ENCODE peak calls at places on chromosomes 4 and X, in five cellular contexts. J is adrenal gland, V is thyroid gland, B is GM12892, L is prostate gland. P is an unnamed sample.

GRCh38 chrX:16711219-16712115 is 1.0 kb downstream of the CTPS2 start:
- DNase-seq in B (peak), V (peak), L (no peak), J (no peak), P (no peak)

GRCh38 chr4:4323705-4324534 is 33.9 kb downstream of the ZBTB49 start:
- DNase-seq in V (no peak), J (no peak), B (no peak), L (no peak), P (no peak)

GRCh38 chr4:537436-538264 is 38.4 kb downstream of the TMEM271 start:
- DNase-seq in J (no peak), V (no peak), L (no peak), B (no peak), P (peak)

GRCh38 chr4:6991771-6992557 is 51.2 kb upstream of the TADA2B start:
- DNase-seq in J (peak), V (peak), B (no peak), L (peak), P (no peak)

GRCh38 chr4:7291372-7292135 is 99.2 kb downstream of the SORCS2 start:
- DNase-seq in B (no peak), J (no peak), L (no peak), V (peak), P (no peak)

GRCh38 chr4:168028970-168029610 is 63.2 kb upstream of the ANXA10 start:
- DNase-seq in V (no peak), J (no peak), L (no peak), B (no peak), P (no peak)

GRCh38 chr4:80367737-80368136 is 32.2 kb downstream of the CFAP299 start:
- DNase-seq in J (no peak), L (no peak), V (no peak), B (no peak), P (no peak)

GRCh38 chr4:171621646-171622045 is 191.6 kb upstream of the GALNTL6 start:
- DNase-seq in J (no peak), V (no peak), B (no peak), L (no peak), P (no peak)

GRCh38 chr4:90730752-90731151 is 603.6 kb downstream of the CCSER1 start:
- DNase-seq in J (no peak), L (no peak), B (no peak), V (no peak), P (no peak)

GRCh38 chr4:6730603-6731300 is 14.8 kb downstream of the BLOC1S4 start:
- DNase-seq in L (no peak), V (no peak), J (no peak), B (no peak), P (no peak)

GRCh38 chrX:107449490-107450175 is at the start of gene FRMPD3:
- DNase-seq in J (no peak), B (no peak), V (peak), L (no peak), P (no peak)

GRCh38 chr4:153789741-153790651 is 1.1 kb upstream of the SFRP2 start:
- DNase-seq in J (no peak), L (no peak), B (no peak), V (no peak), P (no peak)

GRCh38 chr4:183455431-183456145 is 11.2 kb downstream of the CDKN2AIP start:
- DNase-seq in J (no peak), B (no peak), V (no peak), L (no peak), P (no peak)

GRCh38 chr4:93829531-93830089 is 1.1 kb downstream of the ATOH1 start:
- DNase-seq in B (no peak), J (no peak), V (no peak), L (no peak), P (no peak)

GRCh38 chrX:33252306-33252825 is 41.0 kb upstream of the DMD start:
- DNase-seq in V (no peak), B (no peak), J (no peak), L (no peak), P (no peak)

GRCh38 chrX:13808865-13809264 is 8.0 kb downstream of the GPM6B start:
- DNase-seq in L (no peak), V (no peak), J (no peak), B (no peak), P (no peak)

GRCh38 chr4:73311428-73311827 is 52.8 kb upstream of the ANKRD17 start:
- DNase-seq in B (no peak), L (no peak), J (no peak), V (no peak), P (no peak)

GRCh38 chr4:52059372-52059771 is 8.3 kb downstream of the SPATA18 start:
- DNase-seq in L (peak), J (peak), V (no peak), B (no peak), P (no peak)

GRCh38 chr4:163536101-163536500 is 41.6 kb downstream of the TMA16 start:
- DNase-seq in J (no peak), L (no peak), V (no peak), B (no peak), P (no peak)

GRCh38 chrX:7083468-7084396 is 63.8 kb upstream of the STS start:
- DNase-seq in J (no peak), V (no peak), L (no peak), B (peak), P (no peak)

GRCh38 chr4:16224264-16224663 is 2.0 kb downstream of the TAPT1 start:
- DNase-seq in B (no peak), L (no peak), J (no peak), V (no peak), P (no peak)

GRCh38 chrX:131746491-131746968 is 202.7 kb downstream of the OR13H1 start:
- DNase-seq in V (no peak), J (peak), B (no peak), L (no peak), P (peak)

DNA sequence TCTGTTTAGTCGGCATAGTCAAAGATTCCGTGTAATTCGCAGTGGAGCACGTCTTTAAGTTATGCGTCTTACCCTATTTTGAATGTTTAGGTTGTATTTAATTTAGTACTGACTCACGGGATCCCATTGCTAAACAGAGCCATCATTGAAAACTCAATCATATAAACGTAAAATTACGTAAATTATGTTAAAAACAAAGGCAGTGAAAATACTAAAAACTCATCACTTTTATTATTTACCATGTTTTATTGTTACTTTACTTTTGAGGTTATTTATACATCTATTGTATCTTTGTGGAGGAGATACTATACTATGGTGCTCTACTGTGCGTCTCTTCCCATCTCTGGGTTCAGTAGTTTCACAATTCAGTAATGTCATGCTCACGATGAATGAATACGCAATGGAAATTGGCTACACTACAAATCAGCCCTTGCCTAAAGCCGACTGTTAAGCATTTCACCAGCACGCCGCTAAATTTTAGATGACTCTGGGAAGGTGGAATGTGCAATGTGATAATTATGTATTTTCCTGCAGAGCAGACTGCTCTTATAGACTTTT is 944 bp downstream of the FUNDC2 start:
- DNase-seq in L (peak), J (peak), V (no peak), B (no peak), P (no peak)
- TF ChIP-seq POLR2A in L (peak), J (peak), V (no peak), B (no peak), P (no peak)

DNA sequence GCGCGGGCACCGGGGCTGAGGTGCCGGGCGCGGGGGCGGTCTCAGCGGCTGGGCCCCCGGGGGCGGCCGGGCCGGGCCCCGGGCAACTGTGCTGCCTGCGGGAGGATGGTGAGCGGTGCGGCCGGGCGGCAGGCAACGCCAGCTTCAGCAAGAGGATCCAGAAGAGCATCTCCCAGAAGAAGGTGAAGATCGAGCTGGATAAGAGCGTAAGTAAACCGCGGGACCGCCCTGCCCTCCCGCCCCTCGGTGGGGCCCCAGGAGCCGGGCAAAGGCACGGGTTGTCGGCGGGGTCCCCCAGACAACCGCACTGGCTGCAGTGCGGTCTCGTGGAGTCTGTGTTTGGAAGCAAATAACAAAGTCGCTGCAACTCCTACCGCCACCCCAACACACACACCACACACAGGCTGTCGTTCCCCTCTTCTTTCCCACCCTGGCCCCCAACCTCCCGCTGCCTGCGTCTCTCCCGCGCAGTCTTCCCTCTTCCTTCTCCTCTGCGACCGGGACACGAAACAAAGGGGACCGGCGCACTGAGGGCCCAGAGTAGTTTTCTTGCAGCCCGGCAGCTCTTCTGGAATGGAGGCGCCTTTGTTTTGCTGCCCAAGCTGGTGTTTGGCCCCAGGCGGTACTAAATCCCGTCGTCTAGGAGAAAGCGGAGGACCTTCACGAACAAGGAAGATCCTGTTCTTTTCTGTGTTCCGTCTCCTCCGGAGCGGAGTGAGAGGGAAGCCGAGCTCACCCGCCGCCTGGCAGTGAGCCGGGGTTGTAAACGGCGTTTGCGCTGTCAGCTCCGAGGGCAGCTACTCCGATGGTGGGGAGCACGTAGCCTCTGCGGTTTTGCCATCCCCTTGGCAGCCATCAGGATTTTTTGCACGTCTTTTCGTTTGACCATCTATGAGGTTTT is 788 bp downstream of the SAP30 start:
- DNase-seq in J (peak), V (peak), L (peak), B (peak), P (peak)
- TF ChIP-seq POLR2A in J (no peak), V (no peak), L (peak), B (no peak), P (no peak)

GRCh38 chr4:188110036-188110435 is 633 bp upstream of the TRIML2 start:
- DNase-seq in L (no peak), J (no peak), B (no peak), V (no peak), P (no peak)

GRCh38 chr4:188110741-188111458 is 1.5 kb upstream of the TRIML2 start:
- DNase-seq in J (no peak), V (no peak), L (no peak), B (no peak), P (no peak)

GRCh38 chr4:188107931-188108843 is 1.2 kb downstream of the TRIML2 start:
- DNase-seq in L (no peak), V (no peak), J (no peak), B (no peak), P (no peak)

GRCh38 chr4:188109157-188109755 is at the start of gene TRIML2:
- DNase-seq in J (no peak), V (no peak), L (no peak), B (no peak), P (no peak)

DNA sequence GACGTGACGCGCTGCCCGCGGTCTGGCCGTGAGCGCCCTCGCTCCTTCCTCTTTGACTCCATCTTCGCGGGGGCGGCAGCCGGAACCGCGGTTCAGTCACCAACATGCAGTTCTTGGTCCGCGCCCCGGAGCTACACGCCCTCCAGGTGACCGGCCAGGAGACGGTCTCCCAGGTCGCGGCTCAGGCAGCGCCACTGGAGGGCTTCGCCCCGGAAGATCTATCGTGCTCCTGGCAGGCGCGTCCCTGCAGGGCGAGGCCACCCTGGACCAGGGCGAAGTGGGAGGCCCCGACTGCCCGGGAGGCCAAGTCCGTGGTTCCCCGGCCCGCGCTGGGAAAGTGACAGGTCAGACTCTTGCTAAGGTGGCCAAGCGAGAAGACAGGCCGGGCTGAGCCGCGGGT is 2.9 kb downstream of the TRIML2 start:
- DNase-seq in V (no peak), J (no peak), B (no peak), L (no peak), P (no peak)
- TF ChIP-seq POLR2A in V (no peak), J (no peak), B (no peak), L (no peak), P (no peak)

DNA sequence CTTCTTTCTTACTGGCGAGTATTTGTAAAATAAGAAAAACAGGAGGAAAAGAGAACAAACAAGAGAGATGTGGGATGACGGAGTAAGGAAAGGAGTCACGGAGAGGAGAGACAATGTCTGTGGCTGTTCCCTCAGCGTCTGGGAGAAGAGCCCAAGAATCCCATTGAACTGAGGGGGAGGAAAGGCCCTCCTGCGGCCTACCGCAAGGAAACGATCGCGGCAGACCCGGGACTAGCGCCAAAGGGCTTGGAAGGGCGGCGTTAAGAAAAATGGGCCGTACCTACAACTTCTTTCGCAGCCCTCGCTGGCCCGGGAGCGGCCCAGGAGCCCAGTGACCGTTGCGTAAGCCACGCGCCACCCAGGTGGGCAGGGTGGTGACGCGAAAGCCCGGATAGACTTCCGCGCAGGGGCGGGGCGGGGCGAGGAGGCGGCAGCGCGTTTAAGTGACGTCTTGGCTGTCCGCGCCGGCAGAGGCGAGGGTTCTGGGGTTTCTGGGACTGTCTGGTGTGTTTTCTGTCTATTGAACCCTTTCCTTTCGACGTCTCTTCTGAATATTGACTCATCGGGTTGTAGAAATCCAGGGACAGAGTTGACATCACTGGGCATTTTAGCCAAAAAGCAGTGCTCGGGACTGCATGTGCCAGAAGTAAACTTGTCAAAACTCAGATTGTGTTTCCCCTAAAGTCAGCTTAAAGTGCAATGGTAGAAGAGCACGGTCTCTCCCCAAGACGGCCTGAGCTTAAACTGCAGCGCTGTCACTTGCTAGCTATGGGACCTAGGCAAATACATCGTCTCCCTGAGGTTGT is at the start of gene SLC9B1:
- DNase-seq in J (peak), B (peak), L (peak), V (peak), P (peak)
- TF ChIP-seq POLR2A in J (peak), B (peak), L (peak), V (no peak), P (peak)

GRCh38 chr4:2846172-2846571 is 2.5 kb downstream of the ADD1 start:
- DNase-seq in B (no peak), J (no peak), L (no peak), V (no peak), P (no peak)

GRCh38 chr4:2843023-2843908 is at the start of gene ADD1:
- DNase-seq in B (peak), V (peak), J (peak), L (peak), P (peak)

GRCh38 chr4:2847297-2847871 is 3.7 kb downstream of the ADD1 start:
- DNase-seq in V (no peak), J (no peak), B (no peak), L (no peak), P (peak)

GRCh38 chr4:2842667-2843022 is 999 bp upstream of the ADD1 start:
- DNase-seq in B (no peak), V (no peak), J (no peak), L (no peak), P (no peak)

GRCh38 chr4:2843909-2844584 is 403 bp downstream of the ADD1 start:
- DNase-seq in V (peak), B (peak), J (peak), L (peak), P (peak)
- TF ChIP-seq POLR2A in V (no peak), B (no peak), J (no peak), L (no peak), P (no peak)

P was measured in spleen.